ENCODE peak calls at places on chromosomes 7 and 10, in eight cellular contexts. I is fibroblast of pulmonary artery, S is PC-3, X is endothelial cell, R is psoas muscle, L is RWPE1, A is pancreas, U is GM10248. V is an unnamed sample.

GRCh38 chr10:43461950-43462349 is 25.0 kb downstream of the ZNF487 start:
- DNase-seq in A (no peak), S (peak), U (peak), X (peak), I (peak), R (no peak), L (peak), V (no peak)

GRCh38 chr10:71865561-71866041 is 14.6 kb upstream of the PSAP start:
- DNase-seq in X (no peak), U (no peak), A (no peak), S (no peak), I (no peak), L (no peak), R (no peak), V (no peak)

GRCh38 chr7:104643587-104644217 is 315.3 kb downstream of the LHFPL3 start:
- DNase-seq in S (peak), R (no peak), A (no peak), X (peak), U (no peak), I (peak), L (peak), V (no peak)

GRCh38 chr7:7433736-7434260 is 101.9 kb downstream of the COL28A1 start:
- DNase-seq in S (no peak), X (no peak), R (no peak), U (no peak), A (no peak), I (no peak), L (no peak), V (no peak)

GRCh38 chr7:156475179-156475578 is 165.4 kb upstream of the RNF32 start:
- DNase-seq in R (no peak), X (no peak), S (no peak), L (no peak), I (no peak), U (no peak), A (no peak), V (no peak)

GRCh38 chr10:63825111-63825510 is 303.9 kb downstream of the REEP3 start:
- DNase-seq in R (no peak), I (no peak), U (no peak), S (no peak), L (no peak), X (no peak), A (no peak), V (no peak)

GRCh38 chr10:58173391-58173790 is 94.3 kb downstream of the IPMK start:
- DNase-seq in X (no peak), S (no peak), I (no peak), L (no peak), R (no peak), U (no peak), A (no peak), V (no peak)

GRCh38 chr7:101804087-101804631 is 13.3 kb upstream of the CUX1 start:
- DNase-seq in S (no peak), U (no peak), X (no peak), I (no peak), L (no peak), A (no peak), R (no peak), V (no peak)

GRCh38 chr7:90503379-90503778 is 33.9 kb downstream of the PTTG1IP2 start:
- DNase-seq in A (no peak), U (no peak), S (no peak), L (no peak), X (no peak), I (no peak), R (no peak), V (no peak)

GRCh38 chr7:84674236-84674913 is 479.8 kb upstream of the SEMA3A start:
- DNase-seq in U (no peak), R (no peak), S (no peak), I (no peak), L (peak), X (no peak), A (no peak), V (no peak)

GRCh38 chr10:110671788-110672579 is 27.8 kb downstream of the RBM20 start:
- DNase-seq in X (peak), L (peak), U (peak), S (peak), I (peak), A (peak), R (peak), V (peak)

GRCh38 chr10:47364911-47365310 is 16.7 kb downstream of the RBP3 start:
- DNase-seq in I (no peak), X (no peak), U (no peak), A (no peak), L (no peak), S (no peak), R (peak), V (no peak)

GRCh38 chr10:113335603-113336002 is 217.2 kb upstream of the HABP2 start:
- DNase-seq in X (no peak), U (no peak), S (no peak), A (no peak), I (peak), R (no peak), L (no peak), V (no peak)

GRCh38 chr7:142797799-142798377 is 27.1 kb downstream of the PRSS2 start:
- DNase-seq in S (no peak), I (no peak), L (no peak), X (no peak), R (no peak), U (no peak), A (no peak), V (no peak)

GRCh38 chr7:100127866-100128601 is 1.3 kb downstream of the MBLAC1 start:
- DNase-seq in A (peak), X (peak), U (peak), R (peak), I (no peak), S (peak), L (no peak), V (no peak)

GRCh38 chr7:131186816-131187215 is 140.9 kb upstream of the MKLN1 start:
- DNase-seq in L (no peak), U (no peak), R (no peak), I (no peak), A (no peak), S (no peak), X (no peak), V (no peak)

GRCh38 chr10:73601486-73601921 is 10.4 kb upstream of the USP54 start:
- DNase-seq in S (peak), X (no peak), A (peak), L (peak), U (no peak), I (no peak), R (no peak), V (no peak)

GRCh38 chr10:6053816-6054581 is 8.2 kb downstream of the IL2RA start:
- DNase-seq in L (no peak), I (no peak), R (peak), S (no peak), A (peak), X (peak), U (no peak), V (no peak)

GRCh38 chr7:44880317-44881018 is 4.9 kb downstream of the PURB start:
- DNase-seq in R (no peak), L (no peak), X (no peak), I (no peak), S (no peak), A (no peak), U (no peak), V (no peak)

GRCh38 chr10:90751107-90751997 is 106.5 kb downstream of the HTR7 start:
- DNase-seq in S (peak), U (peak), A (no peak), R (no peak), X (peak), L (peak), I (peak), V (no peak)

GRCh38 chr10:102919237-102919959 is 1.3 kb downstream of the CNNM2 start:
- DNase-seq in X (peak), A (peak), S (no peak), L (peak), R (no peak), I (no peak), U (no peak), V (peak)
- TF ChIP-seq CTCF in X (no peak), A (no peak), S (no peak), L (no peak), R (no peak), I (no peak), U (no peak), V (no peak)

DNA sequence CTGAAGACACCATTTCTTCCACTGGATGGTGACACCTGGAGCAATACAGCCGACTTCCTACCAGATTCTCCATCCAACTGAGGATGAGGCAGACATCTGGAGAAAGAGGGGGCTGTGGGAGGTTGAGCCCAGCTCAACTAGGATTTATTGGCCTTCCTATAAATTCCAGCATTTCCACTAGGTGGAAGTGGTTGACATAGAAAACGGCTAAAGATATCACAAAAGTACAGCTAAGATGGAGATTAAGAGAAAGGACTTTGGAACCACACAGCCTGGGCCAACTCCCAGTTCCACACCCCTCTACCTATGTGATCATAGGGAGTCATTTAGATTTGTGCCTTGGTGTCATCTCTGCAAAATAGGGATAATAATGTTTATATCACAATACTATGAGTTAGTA is 61.3 kb upstream of the CAV2 start:
- DNase-seq in R (no peak), U (no peak), X (no peak), L (no peak), A (no peak), S (peak), I (no peak), V (no peak)
- TF ChIP-seq CTCF in R (no peak), U (no peak), X (no peak), L (peak), A (no peak), S (peak), I (peak), V (no peak)

GRCh38 chr10:19576576-19576975 is 239.7 kb upstream of the PLXDC2 start:
- DNase-seq in X (no peak), U (no peak), I (no peak), R (no peak), S (no peak), L (no peak), A (no peak), V (no peak)
- TF ChIP-seq CTCF in X (no peak), U (no peak), I (no peak), R (no peak), S (no peak), L (no peak), A (no peak), V (no peak)

GRCh38 chr10:1402016-1402820 is 335.1 kb downstream of the ADARB2 start:
- DNase-seq in U (no peak), L (no peak), A (no peak), S (no peak), X (peak), R (no peak), I (no peak), V (no peak)

GRCh38 chr10:1404953-1405260 is 332.4 kb downstream of the ADARB2 start:
- DNase-seq in X (no peak), S (no peak), U (no peak), L (no peak), R (no peak), I (no peak), A (no peak), V (no peak)

GRCh38 chr10:1402821-1403507 is 334.4 kb downstream of the ADARB2 start:
- DNase-seq in R (no peak), A (no peak), L (no peak), I (no peak), X (no peak), S (no peak), U (no peak), V (no peak)

GRCh38 chr10:1404236-1404952 is 332.9 kb downstream of the ADARB2 start:
- DNase-seq in X (no peak), S (no peak), U (no peak), I (no peak), R (no peak), L (no peak), A (no peak), V (no peak)

GRCh38 chr10:1403508-1404230 is 333.7 kb downstream of the ADARB2 start:
- DNase-seq in U (no peak), S (no peak), I (no peak), X (no peak), R (no peak), A (no peak), L (no peak), V (no peak)
- TF ChIP-seq CTCF in U (no peak), S (no peak), I (no peak), X (peak), R (no peak), A (no peak), L (no peak), V (no peak)

GRCh38 chr7:33673029-33673700 is 232.2 kb upstream of the BMPER start:
- DNase-seq in R (no peak), S (no peak), X (no peak), I (no peak), U (no peak), L (no peak), A (no peak), V (no peak)
- TF ChIP-seq CTCF in R (no peak), S (peak), X (peak), I (peak), U (no peak), L (no peak), A (no peak), V (no peak)

DNA sequence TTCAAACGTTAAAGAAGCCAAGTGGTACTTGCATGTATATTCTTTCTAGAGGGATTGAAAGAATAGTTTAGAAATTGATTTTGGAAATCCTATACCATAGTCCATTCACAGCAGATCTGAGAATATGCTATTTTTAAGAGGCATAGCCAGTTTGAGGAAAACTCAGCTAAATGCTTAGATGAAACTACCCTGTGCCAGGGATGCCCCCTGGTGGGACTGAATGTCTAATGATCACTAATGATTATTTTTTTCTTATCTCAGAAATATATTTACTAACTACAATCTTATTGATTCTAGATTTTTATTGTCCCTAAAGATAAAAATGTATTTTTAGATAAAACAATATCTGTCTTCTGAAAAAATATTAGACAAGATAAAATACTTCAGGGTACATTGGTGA is 844.9 kb upstream of the PHF14 start:
- DNase-seq in I (no peak), S (peak), X (peak), L (no peak), U (no peak), R (no peak), A (no peak), V (no peak)
- TF ChIP-seq CTCF in I (no peak), S (peak), X (peak), L (no peak), U (no peak), R (no peak), A (no peak), V (no peak)

DNA sequence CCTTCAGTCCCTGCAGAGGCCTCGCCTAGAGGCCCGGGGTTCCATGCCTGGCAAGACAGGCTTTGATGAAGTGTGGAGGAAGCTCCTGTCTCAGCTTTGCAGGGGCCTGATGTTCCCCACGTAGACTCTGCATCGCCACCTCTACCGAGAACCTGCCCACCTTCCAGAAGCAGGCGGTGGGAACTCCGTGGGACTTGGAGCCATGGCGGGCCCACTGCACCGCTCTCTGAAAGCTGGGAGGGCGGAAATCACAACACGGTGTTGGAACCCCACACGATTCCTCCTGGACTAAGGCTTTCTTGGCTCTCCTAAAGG is 79.9 kb downstream of the VIPR2 start:
- DNase-seq in I (no peak), A (no peak), X (no peak), S (no peak), U (no peak), L (no peak), R (no peak), V (no peak)
- TF ChIP-seq CTCF in I (no peak), A (no peak), X (no peak), S (no peak), U (no peak), L (no peak), R (no peak), V (no peak)

DNA sequence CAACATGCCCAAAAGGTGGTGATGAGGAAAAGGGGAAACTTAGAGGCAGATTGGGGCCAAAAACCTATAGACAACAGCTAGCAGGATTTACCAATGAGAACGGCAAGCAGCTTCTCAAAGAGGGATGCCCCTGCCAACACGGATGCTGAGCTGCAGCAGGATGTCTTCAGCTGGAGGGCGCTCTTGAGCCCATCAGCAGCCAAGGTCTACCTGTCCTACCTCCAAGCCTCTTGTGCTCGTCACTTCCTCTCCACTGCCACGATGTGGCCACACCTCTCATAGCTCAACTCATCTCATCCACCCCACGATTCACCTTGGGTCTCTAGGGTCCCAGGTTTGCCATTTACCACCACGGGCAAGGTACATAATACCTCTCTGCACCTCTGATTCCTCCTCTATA is 36.5 kb downstream of the DLG5 start:
- DNase-seq in S (peak), I (no peak), X (no peak), A (no peak), L (no peak), R (no peak), U (no peak), V (no peak)
- TF ChIP-seq CTCF in S (peak), I (no peak), X (no peak), A (no peak), L (no peak), R (no peak), U (no peak), V (no peak)

DNA sequence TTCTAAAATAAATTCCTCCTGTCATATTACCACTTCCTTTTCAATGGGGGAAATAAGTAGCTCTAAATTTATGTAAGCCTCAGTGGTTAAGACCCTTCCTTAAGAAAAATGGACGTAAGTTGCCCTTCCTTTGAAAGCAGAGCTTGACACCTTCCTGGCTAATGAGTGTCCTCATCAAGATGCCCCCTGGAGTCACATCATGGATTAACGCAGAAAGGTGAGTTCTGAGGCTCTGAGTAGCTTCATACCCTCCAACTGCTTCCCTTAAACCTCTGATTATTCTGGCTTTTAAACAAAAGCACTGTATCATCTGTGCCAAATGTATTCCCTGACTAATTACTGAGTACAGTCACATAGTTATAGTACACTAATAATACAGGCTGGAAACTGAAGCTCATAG is 14.7 kb downstream of the KCTD7 start:
- DNase-seq in L (no peak), U (no peak), I (no peak), X (no peak), S (no peak), R (no peak), A (no peak), V (no peak)
- TF ChIP-seq CTCF in L (no peak), U (no peak), I (no peak), X (no peak), S (no peak), R (no peak), A (no peak), V (no peak)